ENCODE peak calls at places on chromosomes 3 and 15, in eight cellular contexts. Y is fibroblast of lung, H is astrocyte of the cerebellum, B is psoas muscle, P is RWPE2, K is tibial artery, N is foreskin fibroblast, R is cardiac fibroblast. T is an unnamed sample.

GRCh38 chr3:11154036-11154952 is at the start of gene HRH1:
- DNase-seq in H (no peak), N (peak), P (no peak), K (peak), R (peak), B (peak), Y (peak), T (no peak)

GRCh38 chr3:32872487-32873382 is 54.9 kb downstream of the TRIM71 start:
- DNase-seq in K (no peak), P (no peak), H (peak), Y (peak), R (peak), N (peak), B (no peak), T (no peak)

GRCh38 chr15:25810631-25811077 is 52.5 kb downstream of the ATP10A start:
- DNase-seq in P (no peak), K (no peak), R (no peak), Y (peak), N (no peak), H (no peak), B (no peak), T (no peak)

GRCh38 chr3:88031543-88032148 is 27.2 kb downstream of the CGGBP1 start:
- DNase-seq in B (no peak), Y (peak), R (peak), N (no peak), P (no peak), H (no peak), K (no peak), T (no peak)

GRCh38 chr3:109985942-109986555 is 648.7 kb upstream of the DPPA4 start:
- DNase-seq in Y (no peak), K (no peak), P (no peak), H (no peak), B (no peak), N (no peak), R (no peak), T (no peak)

GRCh38 chr3:134864644-134865043 is 69.6 kb downstream of the EPHB1 start:
- DNase-seq in N (peak), B (no peak), H (no peak), P (no peak), K (no peak), R (peak), Y (no peak), T (no peak)

GRCh38 chr3:181176610-181177009 is 187.1 kb upstream of the DNAJC19 start:
- DNase-seq in P (no peak), K (no peak), N (no peak), Y (peak), H (peak), R (peak), B (peak), T (no peak)

GRCh38 chr3:52278510-52279069 is at the start of gene WDR82:
- DNase-seq in Y (peak), K (peak), P (peak), R (peak), H (peak), N (peak), B (peak), T (peak)

GRCh38 chr3:55341502-55342031 is 145.5 kb downstream of the WNT5A start:
- DNase-seq in R (no peak), N (no peak), H (no peak), B (no peak), K (no peak), Y (peak), P (no peak), T (no peak)

GRCh38 chr3:105232536-105232935 is 134.2 kb upstream of the ALCAM start:
- DNase-seq in R (peak), Y (no peak), H (no peak), K (no peak), P (no peak), B (no peak), N (no peak), T (no peak)

GRCh38 chr3:88809993-88810392 is 297.4 kb upstream of the EPHA3 start:
- DNase-seq in K (no peak), H (no peak), P (no peak), R (peak), Y (peak), N (no peak), B (no peak), T (no peak)

GRCh38 chr3:111924283-111924682 is 54.5 kb upstream of the ABHD10 start:
- DNase-seq in R (peak), N (no peak), Y (no peak), B (peak), P (no peak), K (peak), H (no peak), T (no peak)

GRCh38 chr3:135217730-135218129 is 422.7 kb downstream of the EPHB1 start:
- DNase-seq in H (no peak), P (no peak), N (no peak), R (no peak), B (no peak), K (no peak), Y (no peak), T (no peak)

GRCh38 chr3:134357261-134357913 is 16.9 kb downstream of the AMOTL2 start:
- DNase-seq in N (no peak), H (no peak), Y (no peak), P (peak), R (no peak), B (no peak), K (no peak), T (no peak)

GRCh38 chr3:160226740-160227048 is 1.5 kb downstream of the C3orf80 start:
- DNase-seq in Y (no peak), R (no peak), P (no peak), B (no peak), N (no peak), H (no peak), K (no peak), T (no peak)
- H3K4me3 ChIP-seq in Y (no peak), R (no peak), P (no peak), B (peak), N (peak), H (peak), K (no peak), T (peak)

GRCh38 chr3:150786791-150787190 is 23.8 kb upstream of the SIAH2 start:
- DNase-seq in Y (peak), P (no peak), B (no peak), N (no peak), R (no peak), H (no peak), K (no peak), T (no peak)
- TF ChIP-seq CTCF in Y (no peak), P (no peak), B (no peak), N (no peak), R (no peak), H (no peak), K (no peak), T (no peak)

DNA sequence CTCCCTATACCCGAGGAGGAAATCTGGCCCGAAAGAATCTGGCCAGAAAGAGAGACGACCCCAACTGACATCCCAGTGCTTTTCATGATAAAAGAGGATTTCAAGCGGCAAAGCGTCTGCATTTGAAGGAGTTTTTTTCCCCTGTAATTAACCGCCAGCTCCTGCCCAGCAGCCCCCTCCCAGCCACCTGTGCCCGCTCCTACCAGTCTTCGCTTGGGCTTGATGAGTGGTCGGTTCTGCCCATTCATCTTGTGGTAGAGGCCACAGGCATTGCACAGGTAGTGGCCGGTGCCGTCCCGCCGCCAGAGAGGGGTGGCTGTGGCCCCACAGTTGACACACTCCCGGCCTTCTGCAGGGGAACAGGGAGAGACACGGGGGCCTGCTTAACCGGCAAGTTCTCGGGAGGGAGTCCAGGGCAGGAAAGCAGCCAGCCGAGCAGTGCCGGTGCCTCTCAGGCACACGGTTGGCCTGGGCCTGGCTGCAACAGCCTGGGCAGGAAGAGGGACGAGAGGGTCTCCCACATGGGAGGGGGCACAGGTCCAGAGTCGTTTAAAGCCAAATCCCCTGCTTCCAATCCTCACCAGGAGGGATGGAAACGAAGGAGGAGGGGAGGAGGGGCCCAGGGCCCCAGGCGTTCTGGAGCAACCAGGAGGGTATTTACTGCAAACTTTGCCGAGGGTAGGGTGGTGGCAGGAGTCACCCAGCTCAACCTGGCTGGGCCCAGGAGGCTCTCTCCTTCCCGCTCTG is 9.2 kb downstream of the GATA2 start:
- DNase-seq in N (no peak), H (no peak), B (peak), Y (peak), R (no peak), K (no peak), P (no peak), T (no peak)
- H3K4me3 ChIP-seq in N (peak), H (peak), B (peak), Y (no peak), R (peak), K (no peak), P (no peak), T (peak)

DNA sequence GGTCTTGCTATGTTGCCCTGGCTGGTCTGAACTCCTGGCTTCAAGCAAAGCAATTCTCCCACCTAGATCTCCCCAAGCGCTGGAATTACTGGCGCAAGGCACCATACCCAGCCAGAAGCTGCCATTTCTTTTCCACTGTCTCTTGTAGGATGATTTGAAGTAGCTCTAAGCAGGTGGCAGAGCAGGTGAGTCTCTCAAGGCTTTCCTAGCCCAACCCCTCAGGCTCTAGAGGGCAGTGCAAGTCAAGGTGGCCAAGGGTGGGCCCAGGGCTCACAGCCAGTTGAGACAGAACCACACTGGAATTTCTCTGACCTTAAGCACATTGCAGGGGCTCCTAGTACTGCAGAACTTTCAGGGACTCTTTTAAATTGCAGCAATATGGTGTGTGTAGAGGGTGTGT is 15.6 kb upstream of the DAG1 start:
- DNase-seq in R (peak), N (no peak), Y (no peak), P (no peak), H (no peak), B (no peak), K (no peak), T (no peak)
- TF ChIP-seq CTCF in R (no peak), N (no peak), Y (no peak), P (peak), H (peak), B (peak), K (peak), T (peak)

DNA sequence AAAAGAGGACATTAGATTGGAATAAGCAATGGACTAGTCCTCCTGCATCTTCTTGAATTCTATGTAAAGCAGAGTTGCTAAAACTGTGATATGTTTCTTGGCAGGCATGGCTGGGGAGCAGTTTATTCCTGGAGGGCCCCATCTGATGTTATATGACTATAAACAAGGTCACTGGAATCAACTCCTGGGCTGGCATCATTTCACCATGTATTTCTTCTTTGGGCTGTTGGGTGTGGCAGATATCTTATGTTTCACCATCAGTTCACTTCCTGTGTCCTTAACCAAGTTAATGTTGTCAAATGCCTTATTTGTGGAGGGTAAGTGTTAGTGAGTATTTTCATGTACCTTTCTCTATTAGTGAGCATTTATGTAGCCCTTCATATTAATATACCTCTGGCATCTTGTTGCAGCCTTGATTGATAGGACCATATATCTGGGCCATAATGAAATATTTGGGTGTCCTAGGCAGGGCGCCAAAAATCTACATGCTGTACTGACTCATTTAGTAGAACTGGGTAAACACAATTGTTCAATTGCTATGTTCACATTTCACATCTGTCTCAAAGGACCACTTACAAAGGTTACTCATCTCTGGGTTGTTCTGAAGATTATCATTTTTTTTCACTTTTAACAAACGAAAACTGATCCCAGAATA is 52.6 kb upstream of the ADGRG7 start:
- DNase-seq in Y (peak), R (peak), B (no peak), K (no peak), H (peak), P (no peak), N (peak), T (peak)
- H3K4me3 ChIP-seq in Y (no peak), R (no peak), B (no peak), K (no peak), H (no peak), P (no peak), N (no peak), T (no peak)